ENCODE peak calls at places on chromosomes 7 and 10, in five cellular contexts. I is activated B cell treated with CpG ODN at 0.5 μM for 24 hours; N is prostate gland; M is foreskin fibroblast; S is activated CD8-positive, alpha-beta T cell treated with anti-CD3 and anti-CD28 coated beads for 36 hours. H is an unnamed sample.

GRCh38 chr7:34315032-34315431 is 343.0 kb upstream of the NPSR1 start:
- DNase-seq in I (no peak), N (no peak), M (peak; percentile 73), S (no peak), H (no peak)

GRCh38 chr10:132532784-132533560 is 4.6 kb upstream of the INPP5A start:
- DNase-seq in M (peak; percentile 90), N (no peak), S (no peak), I (no peak), H (no peak)

GRCh38 chr10:16652154-16652553 is 130.5 kb upstream of the C1QL3 start:
- DNase-seq in S (no peak), N (no peak), I (no peak), M (no peak), H (no peak)

GRCh38 chr7:139035588-139036353 is at the start of gene ZC3HAV1L:
- DNase-seq in N (peak; percentile 36), I (peak; percentile 34), S (peak; percentile 75), M (peak; percentile 88), H (peak; percentile 39)

GRCh38 chr7:47653550-47654351 is 71.8 kb upstream of the TNS3 start:
- DNase-seq in N (no peak), I (no peak), M (no peak), S (no peak), H (no peak)

GRCh38 chr10:120841522-120842189 is 9.5 kb upstream of the WDR11 start:
- DNase-seq in M (no peak), S (no peak), N (no peak), I (no peak), H (no peak)

GRCh38 chr10:111475720-111476119 is 398.9 kb downstream of the ADRA2A start:
- DNase-seq in S (no peak), I (no peak), M (no peak), N (no peak), H (no peak)

GRCh38 chr7:90749774-90750173 is 153.7 kb downstream of the CDK14 start:
- DNase-seq in I (no peak), M (peak; percentile 60), N (no peak), S (no peak), H (no peak)

GRCh38 chr10:5550250-5550545 is 25.4 kb downstream of the CALML3 start:
- DNase-seq in I (no peak), S (no peak), N (no peak), M (no peak), H (no peak)

GRCh38 chr7:36904802-36905201 is 180.5 kb upstream of the AOAH start:
- DNase-seq in M (no peak), S (no peak), I (no peak), N (no peak), H (no peak)

GRCh38 chr7:39691821-39692220 is 68.4 kb downstream of the RALA start:
- DNase-seq in S (no peak), I (no peak), M (peak; percentile 70), N (no peak), H (no peak)

GRCh38 chr10:26637521-26638275 is 59.8 kb upstream of the PDSS1 start:
- DNase-seq in M (no peak), S (no peak), N (no peak), I (no peak), H (no peak)

GRCh38 chr10:19713800-19714525 is 102.3 kb upstream of the PLXDC2 start:
- DNase-seq in N (no peak), I (no peak), M (no peak), S (no peak), H (no peak)

GRCh38 chr7:140810830-140811556 is 113.7 kb downstream of the BRAF start:
- DNase-seq in I (peak; percentile 30), M (peak; percentile 76), N (peak; percentile 74), S (peak; percentile 76), H (peak; percentile 33)

GRCh38 chr7:129990403-129991192 is 37.8 kb upstream of the UBE2H start:
- DNase-seq in I (no peak), M (no peak), N (no peak), S (no peak), H (no peak)

GRCh38 chr7:86747698-86748097 is 104.0 kb downstream of the GRM3 start:
- DNase-seq in S (no peak), I (no peak), N (no peak), M (no peak), H (no peak)

GRCh38 chr7:7693881-7694280 is 24.5 kb downstream of the RPA3 start:
- DNase-seq in M (peak; percentile 85), N (no peak), S (no peak), I (no peak), H (no peak)

GRCh38 chr10:118590334-118590733 is 5.1 kb downstream of the PRLHR start:
- DNase-seq in M (peak; percentile 53), S (no peak), I (no peak), N (peak; percentile 85), H (no peak)

GRCh38 chr7:127766831-127767489 is 115.0 kb downstream of the SND1 start:
- DNase-seq in N (no peak), I (no peak), M (no peak), S (no peak), H (no peak)

GRCh38 chr10:89738551-89739209 is 37.3 kb downstream of the KIF20B start:
- DNase-seq in S (no peak), N (no peak), M (no peak), I (no peak), H (no peak)

GRCh38 chr7:506391-506831 is 13.2 kb downstream of the PDGFA start:
- DNase-seq in M (no peak), N (no peak), S (no peak), I (no peak), H (no peak)

GRCh38 chr7:121344497-121344896 is 15.7 kb downstream of the WNT16 start:
- DNase-seq in S (no peak), M (peak; percentile 20), N (no peak), I (no peak), H (no peak)

GRCh38 chr7:129373651-129374428 is 60.4 kb upstream of the STRIP2 start:
- DNase-seq in S (no peak), N (no peak), M (no peak), I (no peak), H (no peak)

GRCh38 chr7:17556247-17556646 is 257.8 kb downstream of the AHR start:
- DNase-seq in S (no peak), I (no peak), N (no peak), M (no peak), H (no peak)
- TF ChIP-seq CTCF in S (no peak), I (no peak), N (no peak), M (no peak), H (no peak)

GRCh38 chr7:151482883-151483699 is 36.6 kb downstream of the RHEB start:
- DNase-seq in I (no peak), S (no peak), N (no peak), M (no peak), H (no peak)
- TF ChIP-seq CTCF in I (no peak), S (no peak), N (no peak), M (no peak), H (no peak)

DNA sequence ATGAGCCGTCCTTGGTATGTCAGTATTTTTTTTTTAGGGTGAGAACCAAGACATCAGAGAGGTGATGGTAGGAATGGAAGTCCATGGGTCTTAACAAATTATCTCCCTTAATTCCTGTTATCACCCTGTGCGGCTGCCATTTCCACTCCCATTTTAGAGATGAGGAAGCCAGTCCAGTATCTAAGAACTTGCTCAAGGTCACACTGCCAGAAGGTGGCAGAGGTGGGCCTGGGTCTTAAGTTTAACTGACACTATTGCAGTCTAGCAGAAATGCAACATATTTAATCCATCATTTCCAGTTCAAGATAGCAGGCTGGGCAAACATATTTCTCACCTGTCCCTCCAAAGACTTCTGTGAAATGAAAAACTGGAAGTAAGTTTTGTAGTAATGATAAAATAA is 108.3 kb downstream of the GLI3 start:
- DNase-seq in I (no peak), M (peak; percentile 39), N (no peak), S (peak; percentile 15), H (no peak)
- TF ChIP-seq CTCF in I (no peak), M (no peak), N (peak; percentile 23), S (no peak), H (peak; percentile 35)

GRCh38 chr7:99674995-99675742 is 4.6 kb downstream of the CYP3A5 start:
- DNase-seq in M (no peak), S (no peak), I (no peak), N (no peak), H (no peak)
- TF ChIP-seq CTCF in M (no peak), S (no peak), I (no peak), N (no peak), H (no peak)

DNA sequence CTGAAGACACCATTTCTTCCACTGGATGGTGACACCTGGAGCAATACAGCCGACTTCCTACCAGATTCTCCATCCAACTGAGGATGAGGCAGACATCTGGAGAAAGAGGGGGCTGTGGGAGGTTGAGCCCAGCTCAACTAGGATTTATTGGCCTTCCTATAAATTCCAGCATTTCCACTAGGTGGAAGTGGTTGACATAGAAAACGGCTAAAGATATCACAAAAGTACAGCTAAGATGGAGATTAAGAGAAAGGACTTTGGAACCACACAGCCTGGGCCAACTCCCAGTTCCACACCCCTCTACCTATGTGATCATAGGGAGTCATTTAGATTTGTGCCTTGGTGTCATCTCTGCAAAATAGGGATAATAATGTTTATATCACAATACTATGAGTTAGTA is 61.3 kb upstream of the CAV2 start:
- DNase-seq in M (peak; percentile 43), N (no peak), I (no peak), S (no peak), H (no peak)
- TF ChIP-seq CTCF in M (peak; percentile 3), N (no peak), I (no peak), S (no peak), H (no peak)

GRCh38 chr10:60613434-60613833 is 164.8 kb upstream of the CDK1 start:
- DNase-seq in N (no peak), I (no peak), M (no peak), S (no peak), H (no peak)

GRCh38 chr10:60615551-60615950 is 162.7 kb upstream of the CDK1 start:
- DNase-seq in S (no peak), N (no peak), I (no peak), M (peak; percentile 43), H (no peak)

GRCh38 chr10:60623627-60624026 is 154.7 kb upstream of the CDK1 start:
- DNase-seq in I (no peak), N (no peak), M (no peak), S (no peak), H (no peak)

GRCh38 chr10:60621018-60621417 is 157.3 kb upstream of the CDK1 start:
- DNase-seq in M (no peak), N (no peak), I (no peak), S (no peak), H (no peak)

DNA sequence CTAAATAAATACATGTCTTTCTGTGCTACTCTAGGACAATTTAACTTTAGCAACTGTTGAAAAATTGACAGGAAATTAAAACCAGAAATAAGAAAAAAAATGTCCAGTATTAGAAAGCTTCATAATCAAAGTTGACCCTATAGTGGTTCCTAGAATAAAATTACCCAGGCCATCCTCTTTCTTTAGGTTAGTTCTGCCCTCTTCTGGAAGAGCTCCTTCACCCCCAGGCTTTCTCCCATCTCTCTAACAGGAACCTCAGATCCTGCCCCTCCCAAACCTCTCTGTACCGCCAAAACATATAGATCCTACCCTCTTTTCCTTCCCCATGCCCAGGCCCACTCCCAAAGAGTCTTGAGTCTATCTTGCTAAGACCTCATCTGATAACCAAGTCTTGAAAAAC is 159.4 kb upstream of the CDK1 start:
- DNase-seq in I (no peak), N (no peak), S (no peak), M (peak; percentile 17), H (no peak)
- TF ChIP-seq CTCF in I (no peak), N (no peak), S (no peak), M (no peak), H (no peak)

GRCh38 chr10:12150163-12150562 is 20.7 kb downstream of the SEC61A2 start:
- DNase-seq in N (no peak), S (no peak), M (no peak), I (no peak), H (no peak)
- TF ChIP-seq CTCF in N (no peak), S (no peak), M (no peak), I (no peak), H (no peak)

GRCh38 chr7:104106106-104106505 is 101.7 kb downstream of the ORC5 start:
- DNase-seq in M (peak; percentile 14), I (no peak), S (no peak), N (no peak), H (no peak)
- TF ChIP-seq CTCF in M (peak; percentile 23), I (no peak), S (no peak), N (peak; percentile 6), H (no peak)